ENCODE peak calls at places on chromosomes 4 and X, in ten cellular contexts. G is OCI-M1, T is GM12892, I is mucosa of descending colon, C is colonic mucosa, H is GM23248, O is foreskin fibroblast, B is GM23338, V is amygdala, D is H9. S is an unnamed sample.

GRCh38 chrX:40998123-40998522 is 87.1 kb upstream of the USP9X start:
- DNase-seq in H (no peak), C (no peak), T (no peak), B (no peak), D (no peak), V (no peak), G (no peak), O (no peak), I (no peak), S (no peak)

GRCh38 chr4:185039508-185040273 is 21.4 kb downstream of the HELT start:
- DNase-seq in T (peak; percentile 26), G (peak; percentile 93), D (peak; percentile 64), B (peak; percentile 84), C (peak; percentile 39), I (no peak), H (peak; percentile 74), O (peak; percentile 54), V (no peak), S (peak; percentile 64)

GRCh38 chr4:147076179-147076578 is 130.5 kb upstream of the TTC29 start:
- DNase-seq in B (no peak), I (peak; percentile 26), V (no peak), H (no peak), T (no peak), C (peak; percentile 20), D (no peak), O (no peak), G (peak; percentile 24), S (no peak)

GRCh38 chrX:69214463-69214862 is 49.2 kb upstream of the PJA1 start:
- DNase-seq in G (no peak), T (no peak), D (no peak), H (no peak), C (no peak), V (no peak), I (no peak), B (no peak), O (no peak), S (no peak)

GRCh38 chrX:18574591-18574990 is 97.3 kb downstream of the RS1 start:
- DNase-seq in T (no peak), G (no peak), C (no peak), V (no peak), B (no peak), O (peak; percentile 68), I (no peak), D (no peak), H (peak; percentile 61), S (peak; percentile 61)

GRCh38 chr4:80711956-80712355 is 318.6 kb upstream of the BMP3 start:
- DNase-seq in D (no peak), B (no peak), G (no peak), C (no peak), I (no peak), V (no peak), T (no peak), O (no peak), H (no peak), S (no peak)

GRCh38 chr4:69546121-69546520 is 50.4 kb upstream of the UGT2B4 start:
- DNase-seq in C (no peak), G (peak; percentile 96), T (no peak), H (no peak), D (no peak), I (no peak), B (no peak), O (no peak), V (no peak), S (no peak)

GRCh38 chr4:40475609-40476008 is 140.5 kb downstream of the CHRNA9 start:
- DNase-seq in I (no peak), G (no peak), H (no peak), B (peak; percentile 19), C (peak; percentile 82), V (no peak), D (no peak), O (no peak), T (no peak), S (no peak)

GRCh38 chr4:112127736-112128322 is 17.4 kb upstream of the FAM241A start:
- DNase-seq in I (no peak), D (no peak), V (no peak), G (no peak), O (no peak), C (no peak), B (peak; percentile 39), T (no peak), H (peak; percentile 77), S (no peak)

GRCh38 chrX:150363561-150364346 is 637 bp downstream of the MAMLD1 start:
- DNase-seq in V (no peak), C (no peak), O (peak; percentile 40), H (peak; percentile 76), T (no peak), I (peak; percentile 32), G (peak; percentile 28), B (peak; percentile 59), D (peak; percentile 34), S (peak; percentile 36)

GRCh38 chrX:140766024-140766611 is 56.6 kb downstream of the LINC00632 start:
- DNase-seq in C (peak; percentile 32), H (peak; percentile 63), D (peak; percentile 43), I (no peak), V (no peak), T (no peak), G (peak; percentile 57), O (no peak), B (peak; percentile 60), S (peak; percentile 40)

GRCh38 chr4:118999919-119000318 is 111.3 kb downstream of the SYNPO2 start:
- DNase-seq in H (no peak), I (no peak), C (no peak), D (no peak), B (no peak), T (no peak), V (no peak), O (no peak), G (no peak), S (no peak)

GRCh38 chrX:65696613-65697012 is 29.2 kb downstream of the MSN start:
- DNase-seq in I (no peak), D (no peak), B (no peak), C (no peak), T (no peak), H (no peak), V (no peak), G (peak; percentile 85), O (no peak), S (no peak)

GRCh38 chr4:10605746-10606482 is 78.7 kb downstream of the CLNK start:
- DNase-seq in T (no peak), B (no peak), G (no peak), O (peak; percentile 42), I (no peak), D (no peak), H (peak; percentile 64), V (no peak), C (no peak), S (no peak)

GRCh38 chr4:152164561-152164960 is 371.3 kb downstream of the FBXW7 start:
- DNase-seq in G (no peak), C (no peak), O (no peak), D (no peak), I (no peak), T (no peak), H (no peak), B (peak; percentile 52), V (no peak), S (no peak)

GRCh38 chr4:158850800-158851644 is 82.2 kb downstream of the FNIP2 start:
- DNase-seq in V (no peak), G (peak; percentile 74), O (peak; percentile 14), C (no peak), I (no peak), T (no peak), H (peak; percentile 57), D (no peak), B (peak; percentile 48), S (peak; percentile 26)

GRCh38 chrX:31132803-31133202 is 61.0 kb upstream of the FTHL17 start:
- DNase-seq in D (no peak), T (no peak), O (no peak), H (no peak), B (no peak), V (no peak), G (no peak), I (no peak), C (no peak), S (no peak)

GRCh38 chr4:168257663-168258235 is 60.8 kb downstream of the DDX60 start:
- DNase-seq in C (no peak), V (no peak), D (no peak), G (peak; percentile 98), O (no peak), I (no peak), H (no peak), B (no peak), T (no peak), S (no peak)

GRCh38 chr4:24989327-24989726 is 41.4 kb downstream of the LGI2 start:
- DNase-seq in G (no peak), O (no peak), V (no peak), B (no peak), D (no peak), H (no peak), C (no peak), T (no peak), I (no peak), S (no peak)

GRCh38 chr4:2333916-2334644 is 72.2 kb upstream of the MXD4 start:
- DNase-seq in O (no peak), G (no peak), B (no peak), H (no peak), I (no peak), T (no peak), D (peak; percentile 26), C (peak; percentile 14), V (no peak), S (no peak)

GRCh38 chr4:99462875-99463464 is 27.8 kb upstream of the ADH7 start:
- DNase-seq in O (peak; percentile 55), H (peak; percentile 80), C (peak; percentile 62), B (peak; percentile 88), D (peak; percentile 68), I (peak; percentile 47), G (peak; percentile 79), T (peak; percentile 8), V (peak; percentile 2), S (peak; percentile 65)

GRCh38 chr4:185587444-185588161 is 52.3 kb upstream of the PDLIM3 start:
- DNase-seq in H (no peak), C (no peak), G (no peak), B (peak; percentile 95), D (peak; percentile 91), V (no peak), I (peak; percentile 52), O (no peak), T (peak; percentile 58), S (no peak)

GRCh38 chrX:149453911-149454820 is 50.9 kb downstream of the IDS start:
- DNase-seq in T (no peak), D (no peak), I (no peak), G (no peak), B (no peak), O (peak; percentile 48), C (no peak), V (no peak), H (peak; percentile 36), S (peak; percentile 3)

GRCh38 chrX:47831788-47832187 is 4.9 kb upstream of the ZNF81 start:
- DNase-seq in B (peak; percentile 68), C (peak; percentile 65), G (peak; percentile 71), V (no peak), O (no peak), D (peak; percentile 58), H (peak; percentile 52), I (peak; percentile 60), T (peak; percentile 22), S (no peak)

GRCh38 chrX:138287200-138287865 is 424.2 kb downstream of the FGF13 start:
- DNase-seq in H (no peak), I (no peak), O (no peak), G (no peak), C (no peak), V (no peak), B (no peak), T (no peak), D (no peak), S (no peak)

GRCh38 chr4:5866841-5867782 is 25.8 kb downstream of the CRMP1 start:
- DNase-seq in H (no peak), V (no peak), G (no peak), O (no peak), I (no peak), C (no peak), D (no peak), B (no peak), T (no peak), S (no peak)

GRCh38 chrX:3663576-3664290 is 49.7 kb downstream of the PRKX start:
- DNase-seq in T (no peak), O (no peak), G (peak; percentile 32), B (no peak), H (no peak), V (no peak), D (no peak), I (no peak), C (no peak), S (no peak)

GRCh38 chrX:139023531-139023930 is 312.0 kb upstream of the FGF13 start:
- DNase-seq in T (no peak), G (no peak), C (no peak), V (no peak), O (no peak), I (no peak), H (no peak), D (no peak), B (no peak), S (no peak)